ENCODE peak calls at places on chromosomes 4 and X, in four cellular contexts. L, Q, T and R are unnamed samples.

GRCh38 chr4:123599920-123600394 is 203.4 kb downstream of the SPRY1 start:
- DNase-seq in L (no peak), Q (no peak), T (peak), R (peak)

GRCh38 chr4:61541474-61541873 is 341.3 kb downstream of the ADGRL3 start:
- DNase-seq in L (no peak), Q (no peak), T (no peak), R (peak)

GRCh38 chrX:130975947-130976346 is 72.9 kb upstream of the ENOX2 start:
- DNase-seq in L (peak), Q (no peak), T (no peak), R (peak)

GRCh38 chrX:96407043-96407442 is 277.6 kb upstream of the DIAPH2 start:
- DNase-seq in L (no peak), Q (no peak), T (no peak), R (peak)

GRCh38 chr4:1310031-1310795 is 20.5 kb downstream of the MAEA start:
- DNase-seq in L (no peak), Q (no peak), T (peak), R (no peak)

GRCh38 chrX:71128915-71129765 is 10.7 kb downstream of the MED12 start:
- DNase-seq in L (peak), Q (peak), T (peak), R (peak)

GRCh38 chrX:28189011-28189410 is 207.8 kb upstream of the DCAF8L1 start:
- DNase-seq in L (peak), Q (no peak), T (no peak), R (no peak)

GRCh38 chr4:114597410-114598115 is 1.0 kb upstream of the UGT8 start:
- DNase-seq in L (no peak), Q (no peak), T (no peak), R (peak)

GRCh38 chrX:119757646-119757978 is 776 bp upstream of the SOWAHD start:
- DNase-seq in L (no peak), Q (no peak), T (no peak), R (no peak)

GRCh38 chr4:20832821-20833220 is 132.6 kb downstream of the PACRGL start:
- DNase-seq in L (peak), Q (no peak), T (no peak), R (no peak)

GRCh38 chr4:145281224-145281623 is 100.8 kb upstream of the OTUD4 start:
- DNase-seq in L (no peak), Q (no peak), T (no peak), R (no peak)

GRCh38 chr4:58411904-58412303 is 1301.7 kb upstream of the IGFBP7 start:
- DNase-seq in L (no peak), Q (no peak), T (no peak), R (no peak)

GRCh38 chr4:107037188-107037587 is 1.1 kb upstream of the DKK2 start:
- DNase-seq in L (no peak), Q (no peak), T (peak), R (no peak)

GRCh38 chrX:1444896-1445480 is 7.7 kb downstream of the ASMTL start:
- DNase-seq in L (no peak), Q (no peak), T (peak), R (no peak)

GRCh38 chr4:161256716-161257115 is 907.1 kb downstream of the FSTL5 start:
- DNase-seq in L (no peak), Q (no peak), T (no peak), R (peak)